ENCODE peak calls at places on chromosomes 3 and 15, in ten cellular contexts. Y is thoracic aorta, Q is left lung, E is GM23248, S is colonic mucosa, H is endodermal cell, J is stomach, V is esophagus squamous epithelium, D is heart left ventricle, U is right atrium auricular region. M is an unnamed sample. For H3K27me3, the result is how much of the 10 kb centered on the place peaks cover.

GRCh38 chr3:128009952-128010846 is 42.0 kb upstream of the SEC61A1 start:
- DNase-seq in Q (no peak), Y (no peak), U (no peak), H (no peak), D (no peak), E (peak), V (no peak), J (no peak), S (no peak), M (no peak)

GRCh38 chr3:85081191-85081895 is 122.6 kb downstream of the CADM2 start:
- DNase-seq in U (no peak), E (no peak), Q (no peak), H (peak), D (no peak), Y (no peak), V (no peak), J (no peak), S (no peak), M (peak)

GRCh38 chr15:59170295-59170881 is 36.3 kb upstream of the LDHAL6B start:
- DNase-seq in U (no peak), V (no peak), E (peak), Q (no peak), S (peak), H (peak), Y (peak), J (peak), D (no peak), M (no peak)

GRCh38 chr3:23219552-23219951 is 16.4 kb downstream of the UBE2E2 start:
- DNase-seq in V (no peak), E (no peak), U (no peak), Q (no peak), D (no peak), H (no peak), S (no peak), Y (no peak), J (no peak), M (no peak)

GRCh38 chr3:55963611-55964010 is 476.5 kb upstream of the WNT5A start:
- DNase-seq in V (no peak), S (no peak), D (no peak), H (no peak), Q (no peak), U (no peak), Y (no peak), E (no peak), J (no peak), M (peak)

GRCh38 chr15:71203573-71204444 is 88.5 kb downstream of the THSD4 start:
- DNase-seq in Y (no peak), J (no peak), S (no peak), D (no peak), Q (no peak), H (peak), E (peak), U (no peak), V (no peak), M (no peak)

GRCh38 chr15:75966073-75966472 is 46.2 kb downstream of the NRG4 start:
- DNase-seq in H (no peak), D (no peak), J (no peak), E (peak), Y (no peak), V (no peak), S (no peak), U (no peak), Q (no peak), M (no peak)

GRCh38 chr3:106485202-106485601 is 616.4 kb upstream of the CBLB start:
- DNase-seq in S (no peak), Y (no peak), E (peak), U (no peak), H (no peak), J (no peak), Q (no peak), D (no peak), V (no peak), M (no peak)

GRCh38 chr3:157981819-157982218 is 124.4 kb downstream of the SHOX2 start:
- DNase-seq in H (no peak), J (no peak), S (no peak), V (no peak), D (no peak), E (no peak), U (no peak), Q (no peak), Y (no peak), M (no peak)

GRCh38 chr15:45112592-45113379 is 1.2 kb downstream of the DUOX2 start:
- DNase-seq in E (peak), H (peak), J (no peak), Q (peak), D (no peak), S (no peak), Y (no peak), U (no peak), V (no peak), M (no peak)

GRCh38 chr3:159263750-159264561 is 462.1 kb downstream of the MFSD1 start:
- DNase-seq in D (no peak), E (peak), S (no peak), H (peak), J (no peak), U (no peak), Y (no peak), V (no peak), Q (no peak), M (peak)

GRCh38 chr3:194138732-194139084 is 2.8 kb downstream of the HES1 start:
- DNase-seq in J (no peak), H (no peak), Q (no peak), S (no peak), D (no peak), E (peak), U (no peak), Y (no peak), V (no peak), M (no peak)
- H3K27ac ChIP-seq in J (peak), H (peak), Q (peak), S (peak), D (peak), E (peak), U (peak), Y (peak), V (peak), M (peak)

DNA sequence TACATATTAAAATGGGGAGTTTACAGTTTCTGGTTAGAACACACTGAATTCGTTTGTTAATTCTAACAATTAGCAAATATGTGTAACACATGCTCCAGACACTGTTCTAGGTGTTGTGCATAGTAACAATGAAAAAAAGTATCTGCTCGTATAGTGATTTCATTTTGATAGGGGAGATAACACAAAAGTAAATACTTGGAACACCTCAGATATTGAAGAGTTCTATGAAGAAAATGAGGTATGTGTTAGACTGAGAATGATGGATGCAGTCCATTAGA is 6.8 kb upstream of the TMF1 start:
- DNase-seq in J (no peak), U (no peak), D (no peak), Y (no peak), Q (no peak), V (no peak), H (no peak), S (no peak), E (no peak), M (no peak)
- H3K4me3 ChIP-seq in J (no peak), U (no peak), D (no peak), Y (no peak), Q (no peak), V (no peak), H (no peak), S (no peak), E (no peak), M (no peak)

GRCh38 chr15:79310985-79311900 is at the start of gene TMED3:
- DNase-seq in Q (peak), S (peak), D (peak), U (no peak), E (peak), J (peak), V (no peak), H (peak), Y (no peak), M (peak)
- H3K27me3 ChIP-seq in Q (under half), S (under half), D (under half), U (under half), E (under half), J (under half), V (under half), H (under half), Y (under half), M (under half)

DNA sequence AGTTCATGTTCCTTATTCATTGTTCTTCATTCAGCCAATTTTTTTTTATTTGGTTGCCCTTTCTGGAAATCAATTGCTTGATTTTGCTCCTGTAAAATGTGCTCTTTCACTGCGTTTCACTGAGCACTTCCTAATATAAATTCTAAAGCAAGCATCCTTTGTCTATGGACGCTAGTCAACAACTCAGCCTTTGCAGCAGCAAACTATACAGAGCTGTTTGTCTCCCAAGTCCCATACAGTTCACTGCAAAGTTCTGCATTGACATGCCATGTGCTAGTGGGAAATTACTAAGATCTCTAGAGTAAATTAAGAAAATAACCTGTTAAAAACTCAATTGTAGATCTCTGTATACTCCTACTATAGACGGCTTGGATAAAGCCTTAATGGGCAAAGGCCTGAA is 130.1 kb upstream of the BHLHE40 start:
- DNase-seq in U (no peak), H (no peak), V (no peak), S (no peak), Q (no peak), E (no peak), Y (no peak), J (no peak), D (no peak), M (no peak)
- H3K27ac ChIP-seq in U (no peak), H (no peak), V (no peak), S (no peak), Q (no peak), E (no peak), Y (no peak), J (no peak), D (no peak), M (no peak)

DNA sequence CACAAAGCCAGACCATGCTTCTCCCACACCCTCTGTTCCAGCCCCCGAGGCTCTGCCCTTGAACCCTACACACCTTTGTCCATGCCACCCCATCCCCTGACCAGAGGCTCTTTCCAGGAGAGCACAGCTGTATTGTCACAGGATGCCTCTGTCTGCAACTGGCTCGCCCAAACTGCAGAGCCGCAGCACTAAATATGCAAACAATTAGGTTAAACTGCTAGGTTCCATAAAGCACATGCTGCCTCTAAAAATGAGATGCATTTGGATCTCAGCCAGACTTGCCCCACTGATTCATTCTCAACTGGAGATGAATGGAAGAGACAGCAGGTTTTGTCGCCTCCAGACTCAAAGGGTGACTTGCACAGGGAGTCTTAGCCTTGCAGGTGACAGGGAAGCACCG is 95.0 kb downstream of the NUP210 start:
- DNase-seq in H (no peak), V (no peak), Q (no peak), Y (no peak), U (no peak), S (no peak), J (no peak), E (no peak), D (no peak), M (no peak)
- H3K4me3 ChIP-seq in H (no peak), V (no peak), Q (no peak), Y (no peak), U (no peak), S (no peak), J (no peak), E (no peak), D (no peak), M (no peak)

GRCh38 chr3:32895701-32896100 is 55.7 kb upstream of the CCR4 start:
- DNase-seq in U (no peak), E (no peak), Q (no peak), S (no peak), H (no peak), D (no peak), Y (no peak), J (no peak), V (no peak), M (no peak)

GRCh38 chr3:32897202-32897601 is 54.2 kb upstream of the CCR4 start:
- DNase-seq in U (no peak), E (no peak), V (no peak), D (no peak), Y (no peak), H (no peak), S (no peak), Q (no peak), J (no peak), M (no peak)

GRCh38 chr3:32892625-32893598 is 58.5 kb upstream of the CCR4 start:
- DNase-seq in D (no peak), E (no peak), U (no peak), J (no peak), Y (no peak), S (no peak), V (no peak), H (no peak), Q (no peak), M (no peak)

GRCh38 chr3:32896143-32896542 is 55.3 kb upstream of the CCR4 start:
- DNase-seq in E (no peak), Q (no peak), D (no peak), S (no peak), Y (no peak), H (no peak), V (no peak), J (no peak), U (no peak), M (no peak)

DNA sequence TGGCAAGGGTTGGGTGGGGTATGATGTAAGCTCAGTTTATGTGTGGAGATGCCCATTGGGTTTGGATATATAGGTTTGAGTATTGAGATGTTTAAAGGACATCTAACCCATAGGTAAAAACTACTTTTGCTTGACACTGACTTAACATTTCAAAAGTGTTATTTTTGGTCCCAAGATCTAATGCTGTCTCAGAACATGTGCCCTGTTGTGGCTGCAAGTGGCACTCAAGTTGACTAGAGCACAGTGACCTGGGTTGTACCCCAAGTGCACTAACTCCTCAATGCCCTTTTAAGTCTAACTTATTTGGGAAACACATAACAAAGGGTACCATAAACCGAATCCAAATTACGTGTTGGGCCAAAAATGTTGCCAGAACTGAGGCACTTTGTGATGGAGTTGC is 56.5 kb upstream of the CCR4 start:
- DNase-seq in J (no peak), Q (no peak), Y (no peak), S (no peak), D (no peak), U (no peak), E (no peak), V (no peak), H (no peak), M (no peak)
- H3K27me3 ChIP-seq in J (under half), Q (under half), Y (under half), S (under half), D (under half), U (under half), E (half or more), V (under half), H (under half), M (under half)

GRCh38 chr3:69925506-69925905 is 74.0 kb upstream of the SAMMSON start:
- DNase-seq in D (no peak), Q (no peak), S (no peak), J (no peak), Y (no peak), E (peak), V (no peak), U (no peak), H (no peak), M (no peak)
- H3K27ac ChIP-seq in D (no peak), Q (no peak), S (no peak), J (no peak), Y (no peak), E (no peak), V (no peak), U (no peak), H (no peak), M (no peak)

M was measured in SJCRH30.